ENCODE peak calls at places on chromosomes 3 and 15, in four cellular contexts. One of them, this sample, is unnamed.

GRCh38 chr3:168040624-168041208 is 55.0 kb downstream of the GOLIM4 start:
- DNase-seq in stimulated activated CD4-positive, alpha-beta T cell treated with anti-CD3 and anti-CD28 coated beads, Interleukin-12 subunit alpha, Interleukin-12 subunit beta, amount 100 ng/mL, for 24 hours: no peak
- DNase-seq in COR-L47: peak; percentile 76
- DNase-seq in naive thymus-derived CD8-positive, alpha-beta T cell: no peak
- DNase-seq in this sample: peak; percentile 70

GRCh38 chr15:48541659-48542334 is 103.7 kb downstream of the FBN1 start:
- DNase-seq in COR-L47: no peak
- DNase-seq in naive thymus-derived CD8-positive, alpha-beta T cell: no peak
- DNase-seq in stimulated activated CD4-positive, alpha-beta T cell treated with anti-CD3 and anti-CD28 coated beads, Interleukin-12 subunit alpha, Interleukin-12 subunit beta, amount 100 ng/mL, for 24 hours: no peak
- DNase-seq in this sample: peak; percentile 89

GRCh38 chr15:87032291-87032690 is 952.6 kb downstream of the AGBL1 start:
- DNase-seq in naive thymus-derived CD8-positive, alpha-beta T cell: no peak
- DNase-seq in COR-L47: no peak
- DNase-seq in stimulated activated CD4-positive, alpha-beta T cell treated with anti-CD3 and anti-CD28 coated beads, Interleukin-12 subunit alpha, Interleukin-12 subunit beta, amount 100 ng/mL, for 24 hours: no peak
- DNase-seq in this sample: peak; percentile 43

GRCh38 chr3:24299236-24299635 is 195.4 kb downstream of the THRB start:
- DNase-seq in stimulated activated CD4-positive, alpha-beta T cell treated with anti-CD3 and anti-CD28 coated beads, Interleukin-12 subunit alpha, Interleukin-12 subunit beta, amount 100 ng/mL, for 24 hours: no peak
- DNase-seq in naive thymus-derived CD8-positive, alpha-beta T cell: no peak
- DNase-seq in COR-L47: no peak
- DNase-seq in this sample: no peak

GRCh38 chr15:98946301-98947255 is 61.0 kb downstream of the PGPEP1L start:
- DNase-seq in COR-L47: no peak
- DNase-seq in stimulated activated CD4-positive, alpha-beta T cell treated with anti-CD3 and anti-CD28 coated beads, Interleukin-12 subunit alpha, Interleukin-12 subunit beta, amount 100 ng/mL, for 24 hours: no peak
- DNase-seq in naive thymus-derived CD8-positive, alpha-beta T cell: no peak
- DNase-seq in this sample: no peak

GRCh38 chr15:73346735-73347312 is 21.9 kb downstream of the HCN4 start:
- DNase-seq in stimulated activated CD4-positive, alpha-beta T cell treated with anti-CD3 and anti-CD28 coated beads, Interleukin-12 subunit alpha, Interleukin-12 subunit beta, amount 100 ng/mL, for 24 hours: peak; percentile 43
- DNase-seq in naive thymus-derived CD8-positive, alpha-beta T cell: peak; percentile 73
- DNase-seq in COR-L47: no peak
- DNase-seq in this sample: peak; percentile 78

GRCh38 chr3:172140499-172141391 is 101.4 kb downstream of the FNDC3B start:
- DNase-seq in naive thymus-derived CD8-positive, alpha-beta T cell: no peak
- DNase-seq in stimulated activated CD4-positive, alpha-beta T cell treated with anti-CD3 and anti-CD28 coated beads, Interleukin-12 subunit alpha, Interleukin-12 subunit beta, amount 100 ng/mL, for 24 hours: no peak
- DNase-seq in COR-L47: no peak
- DNase-seq in this sample: peak; percentile 89

GRCh38 chr3:31250116-31250813 is 282.5 kb upstream of the STT3B start:
- DNase-seq in COR-L47: no peak
- DNase-seq in naive thymus-derived CD8-positive, alpha-beta T cell: no peak
- DNase-seq in stimulated activated CD4-positive, alpha-beta T cell treated with anti-CD3 and anti-CD28 coated beads, Interleukin-12 subunit alpha, Interleukin-12 subunit beta, amount 100 ng/mL, for 24 hours: no peak
- DNase-seq in this sample: no peak

GRCh38 chr3:70982274-70982673 is 601.3 kb downstream of the FOXP1 start:
- DNase-seq in COR-L47: no peak
- DNase-seq in stimulated activated CD4-positive, alpha-beta T cell treated with anti-CD3 and anti-CD28 coated beads, Interleukin-12 subunit alpha, Interleukin-12 subunit beta, amount 100 ng/mL, for 24 hours: no peak
- DNase-seq in naive thymus-derived CD8-positive, alpha-beta T cell: no peak
- DNase-seq in this sample: peak; percentile 29

This sample was measured in astrocyte of the hippocampus.